ENCODE peak calls at places on chromosomes 11 and 22, in five cellular contexts. J is spleen, H is kidney, S is breast epithelium, D is right atrium auricular region. U is an unnamed sample.

GRCh38 chr22:24845036-24845918 is 39.3 kb downstream of the SGSM1 start:
- DNase-seq in S (no peak), J (peak; percentile 49), H (no peak), D (peak; percentile 66), U (no peak)

GRCh38 chr22:47299211-47299878 is 536.9 kb downstream of the TBC1D22A start:
- DNase-seq in J (no peak), D (peak; percentile 30), H (no peak), S (peak; percentile 35), U (no peak)

GRCh38 chr11:115321602-115322289 is 182.5 kb downstream of the CADM1 start:
- DNase-seq in J (no peak), D (no peak), H (no peak), S (no peak), U (no peak)

GRCh38 chr11:65880844-65881421 is 1.3 kb downstream of the CTSW start:
- DNase-seq in H (no peak), D (no peak), J (peak; percentile 73), S (no peak), U (peak; percentile 34)

GRCh38 chr11:2781413-2782274 is 81.8 kb upstream of the KCNQ1OT1 start:
- DNase-seq in H (no peak), S (peak; percentile 39), J (peak; percentile 60), D (peak; percentile 53), U (peak; percentile 36)

GRCh38 chr11:116931206-116931953 is 94.0 kb upstream of the APOA1 start:
- DNase-seq in J (no peak), H (no peak), D (peak; percentile 63), S (no peak), U (no peak)

GRCh38 chr11:72751293-72752087 is 718 bp downstream of the ARAP1 start:
- DNase-seq in H (peak; percentile 71), J (peak; percentile 69), D (no peak), S (no peak), U (no peak)

GRCh38 chr11:121557348-121557747 is 104.6 kb upstream of the SORL1-AS1 start:
- DNase-seq in D (no peak), H (no peak), J (no peak), S (no peak), U (no peak)

GRCh38 chr11:114291847-114292680 is 4.1 kb upstream of the NNMT start:
- DNase-seq in H (no peak), S (no peak), J (no peak), D (no peak), U (no peak)

GRCh38 chr11:73965076-73965763 is 14.4 kb downstream of the DNAJB13 start:
- DNase-seq in H (no peak), J (no peak), D (no peak), S (peak; percentile 20), U (no peak)

GRCh38 chr11:59754859-59755700 is at the start of gene STX3:
- DNase-seq in H (peak; percentile 91), J (peak; percentile 94), D (peak; percentile 60), S (peak; percentile 70), U (peak; percentile 89)

GRCh38 chr22:35838849-35839646 is 121.4 kb downstream of the APOL5 start:
- DNase-seq in S (no peak), D (no peak), J (no peak), H (no peak), U (no peak)

GRCh38 chr11:95517453-95517852 is 272.1 kb downstream of the FAM76B start:
- DNase-seq in D (no peak), H (no peak), J (no peak), S (no peak), U (no peak)

GRCh38 chr11:69144719-69145365 is 10.9 kb upstream of the SMIM38 start:
- DNase-seq in H (no peak), J (no peak), S (no peak), D (no peak), U (no peak)

GRCh38 chr11:88332851-88333250 is 4.7 kb downstream of the CTSC start:
- DNase-seq in J (no peak), S (no peak), D (no peak), H (no peak), U (no peak)

GRCh38 chr11:62337682-62338181 is 484 bp downstream of the ASRGL1 start:
- DNase-seq in D (no peak), S (no peak), J (peak; percentile 80), H (peak; percentile 81), U (peak; percentile 50)

GRCh38 chr11:45288395-45288794 is 2.3 kb upstream of the SYT13 start:
- DNase-seq in H (no peak), D (peak; percentile 34), S (no peak), J (no peak), U (no peak)

GRCh38 chr11:126863294-126863997 is 137.1 kb downstream of the KIRREL3 start:
- DNase-seq in H (no peak), D (no peak), S (no peak), J (no peak), U (no peak)

GRCh38 chr11:7614656-7615055 is 58.6 kb downstream of the CYB5R2 start:
- DNase-seq in S (no peak), H (no peak), J (no peak), D (no peak), U (no peak)

GRCh38 chr11:18313985-18314763 is 7.8 kb downstream of the HPS5 start:
- DNase-seq in H (no peak), D (no peak), S (no peak), J (no peak), U (no peak)

GRCh38 chr11:101126551-101127347 is 2.9 kb downstream of the PGR start:
- DNase-seq in H (peak; percentile 66), S (no peak), D (peak; percentile 63), J (no peak), U (no peak)

GRCh38 chr11:57515332-57516060 is at the start of gene SLC43A1:
- DNase-seq in H (peak; percentile 88), J (peak; percentile 85), D (peak; percentile 70), S (no peak), U (peak; percentile 68)

GRCh38 chr11:2442554-2442953 is 1.8 kb downstream of the TRPM5 start:
- DNase-seq in D (no peak), H (no peak), J (no peak), S (no peak), U (no peak)

GRCh38 chr11:74820763-74821162 is 72.1 kb downstream of the RNF169 start:
- DNase-seq in S (no peak), J (no peak), H (no peak), D (no peak), U (no peak)

GRCh38 chr22:45452565-45453449 is 39.3 kb downstream of the RIBC2 start:
- DNase-seq in J (no peak), D (no peak), H (no peak), S (no peak), U (no peak)

GRCh38 chr11:94814238-94814976 is 46.3 kb downstream of the AMOTL1 start:
- DNase-seq in D (no peak), H (no peak), S (no peak), J (no peak), U (no peak)

GRCh38 chr11:118916842-118917388 is 8.8 kb downstream of the BCL9L start:
- DNase-seq in S (no peak), D (peak; percentile 85), J (no peak), H (peak; percentile 87), U (no peak)

GRCh38 chr11:77457340-77457739 is 16.6 kb downstream of the PAK1 start:
- DNase-seq in J (no peak), S (no peak), D (no peak), H (no peak), U (no peak)

GRCh38 chr11:82936261-82936660 is 34.7 kb downstream of the DDIAS start:
- DNase-seq in S (no peak), H (no peak), J (no peak), D (no peak), U (no peak)

GRCh38 chr11:46874586-46874985 is 28.5 kb upstream of the CKAP5 start:
- DNase-seq in J (no peak), D (no peak), H (no peak), S (no peak), U (no peak)

DNA sequence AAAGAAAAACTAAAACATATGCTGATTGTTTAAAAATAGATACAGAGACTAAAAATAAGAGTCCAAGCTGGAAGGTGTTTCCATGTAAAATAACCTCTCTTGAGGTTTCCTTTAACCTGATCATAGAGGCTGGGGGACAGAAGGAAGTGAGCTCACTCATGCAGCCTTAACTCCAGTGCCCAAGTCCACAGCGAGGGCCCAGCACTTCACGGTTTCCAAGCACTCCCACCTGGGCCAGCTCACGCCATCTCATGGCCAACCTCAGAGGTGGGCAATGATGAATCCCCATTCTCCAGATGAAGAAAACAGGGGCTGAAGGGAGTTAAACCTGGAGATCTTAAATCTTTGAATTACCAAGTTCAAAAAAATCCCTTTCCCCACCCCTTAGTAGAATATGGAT is 14.9 kb upstream of the TFIP11 start:
- DNase-seq in S (no peak), H (no peak), D (no peak), J (no peak), U (no peak)
- H3K36me3 ChIP-seq in S (no peaks in the 10 kb centered on the region), H (peaks cover 3% of the 10 kb centered on the region), D (peaks cover 32% of the 10 kb centered on the region), J (peaks cover 65% of the 10 kb centered on the region), U (peaks cover 81% of the 10 kb centered on the region)

GRCh38 chr22:43546186-43546585 is 134.4 kb downstream of the MPPED1 start:
- DNase-seq in J (no peak), S (no peak), H (no peak), D (no peak), U (no peak)
- H3K27ac ChIP-seq in J (no peak overlapping the region), S (no peak overlapping the region), H (no peak overlapping the region), D (no peak overlapping the region), U (no peak overlapping the region)

DNA sequence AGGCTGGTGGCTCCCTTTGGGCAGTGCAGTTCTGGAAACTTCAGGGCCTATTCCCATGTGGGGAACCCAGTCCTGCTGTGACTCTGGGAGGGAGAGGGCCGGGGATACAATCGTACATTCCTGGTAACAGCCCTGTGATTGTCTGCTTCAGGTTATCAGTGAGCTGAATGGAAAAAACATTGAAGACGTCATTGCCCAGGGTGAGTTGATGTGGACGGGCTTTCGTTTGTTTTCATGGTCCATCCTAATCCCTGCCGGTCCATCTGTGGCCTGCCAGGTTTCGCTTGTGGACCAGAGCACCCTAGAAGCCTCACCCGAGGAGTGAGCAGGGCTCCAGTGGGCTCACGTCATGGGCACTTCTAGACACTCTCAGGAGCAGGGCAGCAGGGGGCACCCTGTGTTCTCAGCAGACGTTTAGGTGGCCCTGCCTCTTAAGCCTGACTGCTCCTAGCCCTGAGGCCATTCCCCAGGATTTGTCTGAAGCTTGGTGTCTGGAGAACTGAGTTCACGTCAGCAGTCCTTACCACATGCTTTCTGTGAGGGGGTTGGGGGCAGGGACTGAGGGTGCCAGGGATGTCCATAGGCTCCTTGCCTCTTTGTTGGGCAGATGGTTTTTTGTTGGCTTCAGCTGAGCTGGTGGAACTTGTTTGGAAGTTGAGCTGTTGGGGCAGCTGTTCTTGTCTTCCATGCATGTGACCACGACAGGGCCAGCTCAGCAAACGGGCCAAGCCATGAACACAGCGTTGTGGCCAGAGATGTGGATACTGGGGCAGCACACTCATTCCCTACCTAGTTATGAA is 1.9 kb downstream of the RPLP2 start:
- DNase-seq in S (no peak), J (no peak), H (no peak), D (no peak), U (no peak)
- TF ChIP-seq CTCF in S (no peak), J (no peak), H (no peak), D (no peak), U (no peak)

DNA sequence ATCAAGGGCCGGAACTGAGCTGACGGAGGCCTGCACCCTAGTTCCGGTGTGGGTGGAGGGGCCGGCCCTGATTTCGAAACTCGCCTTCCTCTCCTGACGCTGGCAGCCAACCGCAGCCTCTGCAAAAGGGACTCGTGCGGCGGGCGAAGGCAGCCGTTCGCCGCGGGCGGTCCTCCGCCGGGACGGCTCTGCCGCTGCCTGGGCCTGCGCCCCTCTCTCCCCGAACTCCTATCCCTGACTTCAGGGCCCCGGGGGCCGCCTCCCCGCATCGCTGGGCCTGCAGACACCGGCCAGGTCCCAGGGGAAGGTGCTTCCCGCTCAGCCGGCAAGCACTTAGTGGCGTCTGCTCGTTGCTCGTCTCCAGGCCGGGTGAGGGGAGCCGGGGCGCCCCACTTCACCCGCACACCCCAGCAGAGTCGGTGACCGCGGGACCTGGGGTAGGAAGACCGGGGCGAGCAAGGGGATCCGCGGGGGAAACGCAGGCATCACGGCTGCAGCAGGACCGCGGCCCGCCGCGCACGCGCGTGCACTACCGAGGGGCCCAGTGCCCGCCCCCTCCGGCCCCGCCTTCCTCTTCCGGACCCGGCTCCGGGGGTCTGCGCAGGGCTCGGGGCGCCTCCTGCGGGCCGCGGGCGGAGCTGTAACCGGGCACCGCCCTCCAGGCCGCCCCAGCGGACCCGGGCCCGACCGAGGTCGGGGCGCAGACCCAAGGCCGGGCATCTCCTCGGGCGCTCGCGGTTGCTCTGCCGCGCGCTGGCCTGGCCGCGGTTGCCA is 464 bp upstream of the ANKRD13D start:
- DNase-seq in J (peak; percentile 98), S (peak; percentile 85), H (peak; percentile 97), D (peak; percentile 94), U (peak; percentile 96)
- H3K36me3 ChIP-seq in J (peaks cover 57% of the 10 kb centered on the region), S (peaks cover 2% of the 10 kb centered on the region), H (peaks cover 8% of the 10 kb centered on the region), D (peaks cover 47% of the 10 kb centered on the region), U (peaks cover 71% of the 10 kb centered on the region)

U was measured in lower lobe of right lung.